ENCODE peak calls at places on chromosomes 5 and 9, in five cellular contexts. F is SJSA1, Q is left ventricle myocardium inferior, U is iPS DF 6.9, L is fibroblast of lung. Z is an unnamed sample.
A peak's percentile ranks its signal among the peaks of the same experiment; 100 is the strongest.

GRCh38 chr9:114899461-114899860 is 30.9 kb downstream of the TNFSF8 start:
- DNase-seq in U (no peak), Q (no peak), F (no peak), L (no peak), Z (no peak)

GRCh38 chr9:137029058-137029922 is 1.3 kb upstream of the ABCA2 start:
- DNase-seq in L (peak; percentile 26), Q (peak; percentile 86), U (no peak), F (peak; percentile 66), Z (peak; percentile 43)

GRCh38 chr9:14710804-14711203 is 11.7 kb downstream of the CER1 start:
- DNase-seq in Q (no peak), U (no peak), F (no peak), L (peak; percentile 54), Z (no peak)

GRCh38 chr9:21392270-21392669 is 7.1 kb upstream of the IFNA2 start:
- DNase-seq in F (no peak), L (no peak), U (no peak), Q (no peak), Z (no peak)

GRCh38 chr5:54492196-54492595 is 25.4 kb upstream of the SNX18 start:
- DNase-seq in Q (no peak), U (no peak), L (no peak), F (no peak), Z (no peak)

GRCh38 chr5:106292654-106293053 is 1378.1 kb downstream of the EFNA5 start:
- DNase-seq in F (peak; percentile 20), Q (no peak), U (no peak), L (peak; percentile 72), Z (no peak)

GRCh38 chr9:95494416-95495371 is 22.1 kb downstream of the PTCH1 start:
- DNase-seq in Q (no peak), F (peak; percentile 40), U (no peak), L (peak; percentile 72), Z (peak; percentile 77)

GRCh38 chr5:180209137-180209581 is at the start of gene RASGEF1C:
- DNase-seq in U (peak; percentile 41), L (peak; percentile 48), F (no peak), Q (peak; percentile 59), Z (no peak)

GRCh38 chr5:73994963-73995362 is 369.0 kb downstream of the ARHGEF28 start:
- DNase-seq in U (no peak), L (no peak), Q (no peak), F (no peak), Z (no peak)

GRCh38 chr9:117963493-117963892 is 259.3 kb downstream of the TLR4 start:
- DNase-seq in U (no peak), F (no peak), L (no peak), Q (no peak), Z (no peak)

GRCh38 chr5:173232499-173233346 is 2.3 kb downstream of the NKX2-5 start:
- DNase-seq in U (no peak), L (peak; percentile 10), F (no peak), Q (no peak), Z (no peak)

GRCh38 chr5:98796197-98796972 is 22.9 kb downstream of the RGMB start:
- DNase-seq in F (peak; percentile 76), Q (no peak), L (peak; percentile 72), U (no peak), Z (peak; percentile 9)

GRCh38 chr5:140391312-140391711 is 10.3 kb upstream of the ANKHD1 start:
- DNase-seq in L (no peak), F (no peak), U (no peak), Q (no peak), Z (no peak)

GRCh38 chr9:85046475-85046874 is 376.9 kb downstream of the NTRK2 start:
- DNase-seq in F (no peak), U (no peak), Q (no peak), L (no peak), Z (no peak)

GRCh38 chr9:85041737-85042136 is 372.2 kb downstream of the NTRK2 start:
- DNase-seq in U (no peak), Q (peak; percentile 15), L (no peak), F (no peak), Z (no peak)

GRCh38 chr9:85043248-85043647 is 373.7 kb downstream of the NTRK2 start:
- DNase-seq in U (no peak), F (no peak), L (no peak), Q (no peak), Z (no peak)

GRCh38 chr9:85040806-85041575 is 371.5 kb downstream of the NTRK2 start:
- DNase-seq in Q (no peak), F (no peak), U (no peak), L (peak; percentile 25), Z (no peak)

DNA sequence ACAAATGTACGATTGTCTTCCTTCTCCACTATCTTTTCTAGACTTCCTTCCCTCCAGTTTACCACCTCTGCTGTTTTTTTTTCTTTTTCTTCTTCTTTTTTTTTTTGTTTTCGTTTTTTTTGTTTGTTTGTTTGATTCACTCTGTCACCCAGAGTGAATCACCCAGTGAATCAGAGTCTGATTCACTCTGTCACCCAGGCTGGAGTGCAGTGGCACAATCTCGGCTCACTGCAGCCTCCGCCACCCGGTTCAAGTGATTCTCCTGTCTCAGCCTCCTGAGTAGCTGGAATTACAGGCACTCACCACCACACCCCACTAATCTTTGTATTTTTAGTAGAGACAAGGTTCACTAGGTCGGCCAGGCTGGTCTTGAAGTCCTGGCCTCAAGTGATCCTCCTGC is 375.7 kb downstream of the NTRK2 start:
- DNase-seq in L (no peak), F (no peak), Q (no peak), U (no peak), Z (no peak)
- H3K9me3 ChIP-seq in L (no peaks in the 10 kb centered on the region), F (no peaks in the 10 kb centered on the region), Q (no peaks in the 10 kb centered on the region), U (no peaks in the 10 kb centered on the region), Z (no peaks in the 10 kb centered on the region)

GRCh38 chr9:121725008-121725795 is 73.8 kb downstream of the DAB2IP start:
- DNase-seq in U (no peak), F (no peak), L (peak; percentile 99), Q (peak; percentile 96), Z (no peak)
- H3K4me1 ChIP-seq in U (peaks cover 11% of the 10 kb centered on the region), F (no peaks in the 10 kb centered on the region), L (peaks cover 21% of the 10 kb centered on the region), Q (peaks cover 99% of the 10 kb centered on the region), Z (no peaks in the 10 kb centered on the region)

GRCh38 chr5:1274471-1274870 is 20.4 kb downstream of the TERT start:
- DNase-seq in F (no peak), U (no peak), Q (no peak), L (no peak), Z (no peak)
- H3K36me3 ChIP-seq in F (peaks cover 24% of the 10 kb centered on the region), U (peaks cover 28% of the 10 kb centered on the region), Q (no peaks in the 10 kb centered on the region), L (no peaks in the 10 kb centered on the region), Z (no peaks in the 10 kb centered on the region)

GRCh38 chr9:135265931-135266330 is 178.5 kb downstream of the OLFM1 start:
- DNase-seq in L (no peak), F (no peak), Q (no peak), U (no peak), Z (no peak)
- H3K9me3 ChIP-seq in L (peaks cover 2% of the 10 kb centered on the region), F (no peaks in the 10 kb centered on the region), Q (no peaks in the 10 kb centered on the region), U (no peaks in the 10 kb centered on the region), Z (no peaks in the 10 kb centered on the region)

GRCh38 chr5:125410501-125411162 is 664.2 kb upstream of the ZNF608 start:
- DNase-seq in U (no peak), L (peak; percentile 90), Q (no peak), F (peak; percentile 93), Z (no peak)

GRCh38 chr5:125411163-125412050 is 665.0 kb upstream of the ZNF608 start:
- DNase-seq in Q (no peak), U (no peak), F (peak; percentile 94), L (peak; percentile 79), Z (no peak)

GRCh38 chr5:125409101-125409495 is 662.7 kb upstream of the ZNF608 start:
- DNase-seq in L (no peak), F (peak; percentile 88), U (no peak), Q (no peak), Z (no peak)

GRCh38 chr5:125408582-125409069 is 662.2 kb upstream of the ZNF608 start:
- DNase-seq in Q (no peak), U (no peak), F (peak; percentile 80), L (peak; percentile 96), Z (no peak)

GRCh38 chr5:125409496-125410351 is 663.3 kb upstream of the ZNF608 start:
- DNase-seq in F (no peak), L (peak; percentile 68), Q (no peak), U (no peak), Z (no peak)
- H3K4me1 ChIP-seq in F (peaks cover 56% of the 10 kb centered on the region), L (peaks cover 27% of the 10 kb centered on the region), Q (peaks cover 47% of the 10 kb centered on the region), U (peaks cover 3% of the 10 kb centered on the region), Z (no peaks in the 10 kb centered on the region)

GRCh38 chr5:177142778-177143177 is 9.2 kb downstream of the NSD1 start:
- DNase-seq in Q (no peak), F (no peak), U (no peak), L (no peak), Z (no peak)

GRCh38 chr5:177141496-177141895 is 7.9 kb downstream of the NSD1 start:
- DNase-seq in L (no peak), F (no peak), U (no peak), Q (no peak), Z (no peak)

GRCh38 chr5:177142029-177142681 is 8.6 kb downstream of the NSD1 start:
- DNase-seq in L (no peak), Q (no peak), U (no peak), F (no peak), Z (no peak)

DNA sequence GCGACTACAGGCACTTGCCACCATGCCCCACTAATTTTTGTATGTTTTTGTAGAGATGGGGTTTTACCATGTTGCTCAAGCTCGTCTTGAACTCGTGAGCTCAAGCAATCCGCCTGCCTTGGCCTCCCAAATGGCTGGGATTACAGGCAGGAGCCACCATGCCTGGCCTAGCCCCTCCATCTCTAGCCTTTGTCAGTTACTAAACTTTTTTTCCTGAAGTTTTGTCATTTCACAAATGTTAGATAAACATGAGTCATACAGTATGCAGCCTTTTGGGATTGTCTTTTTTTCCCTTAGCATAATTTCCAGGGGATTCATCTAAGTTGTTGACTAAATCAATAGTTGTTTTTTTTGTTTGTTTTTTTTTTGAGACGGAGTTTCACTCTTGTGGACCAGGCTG is 13.7 kb downstream of the NSD1 start:
- DNase-seq in Q (no peak), U (no peak), F (peak; percentile 53), L (peak; percentile 44), Z (no peak)
- H3K36me3 ChIP-seq in Q (peaks cover 61% of the 10 kb centered on the region), U (peaks cover 9% of the 10 kb centered on the region), F (peaks cover 91% of the 10 kb centered on the region), L (peaks cover 4% of the 10 kb centered on the region), Z (peaks cover 23% of the 10 kb centered on the region)

DNA sequence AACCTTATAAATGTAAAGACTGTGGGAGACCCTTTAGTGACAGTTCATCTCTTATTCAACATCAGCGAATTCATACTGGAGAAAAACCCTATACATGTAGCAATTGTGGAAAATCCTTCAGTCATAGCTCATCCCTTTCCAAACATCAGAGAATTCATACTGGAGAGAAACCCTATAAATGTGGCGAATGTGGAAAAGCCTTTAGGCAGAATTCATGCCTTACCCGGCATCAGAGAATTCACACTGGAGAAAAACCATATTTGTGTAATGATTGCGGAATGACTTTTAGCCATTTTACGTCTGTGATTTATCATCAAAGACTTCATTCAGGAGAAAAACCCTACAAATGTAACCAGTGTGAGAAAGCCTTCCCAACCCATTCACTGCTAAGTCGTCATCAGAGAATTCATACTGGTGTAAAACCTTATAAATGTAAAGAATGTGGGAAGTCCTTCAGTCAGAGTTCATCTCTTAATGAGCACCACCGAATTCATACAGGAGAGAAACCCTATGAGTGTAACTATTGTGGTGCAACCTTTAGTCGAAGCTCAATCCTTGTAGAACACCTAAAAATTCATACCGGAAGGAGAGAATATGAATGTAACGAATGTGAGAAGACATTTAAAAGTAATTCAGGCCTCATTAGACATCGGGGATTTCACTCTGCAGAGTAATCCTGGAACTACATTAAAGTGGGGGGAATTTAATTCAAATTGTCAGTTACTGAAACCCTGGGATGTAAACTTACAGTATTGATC is 17.7 kb downstream of the ZNF483 start:
- DNase-seq in Q (no peak), F (no peak), U (no peak), L (no peak), Z (no peak)
- H3K9me3 ChIP-seq in Q (peaks cover 100% of the 10 kb centered on the region), F (peaks cover 16% of the 10 kb centered on the region), U (peaks cover 24% of the 10 kb centered on the region), L (no peaks in the 10 kb centered on the region), Z (peaks cover 52% of the 10 kb centered on the region)

Z was measured in effector memory CD4-positive, alpha-beta T cell.